ENCODE peak calls at places on chromosomes 7 and 10, in five cellular contexts. T, V, N, M and J are unnamed samples.

GRCh38 chr10:132534348-132535064 is 3.1 kb upstream of the INPP5A start:
- DNase-seq in N (no peak), V (no peak), M (no peak), T (no peak), J (no peak)

GRCh38 chr10:119550802-119551201 is 8.3 kb upstream of the RGS10 start:
- DNase-seq in V (no peak), T (no peak), N (no peak), M (no peak), J (no peak)

GRCh38 chr7:128170461-128170860 is 70.6 kb upstream of the LEP start:
- DNase-seq in N (no peak), M (no peak), T (no peak), V (no peak), J (no peak)

GRCh38 chr7:47719675-47720074 is 137.8 kb upstream of the TNS3 start:
- DNase-seq in V (no peak), N (no peak), M (no peak), T (no peak), J (no peak)

GRCh38 chr7:55158983-55159382 is 140.2 kb downstream of the EGFR start:
- DNase-seq in V (no peak), N (no peak), M (no peak), T (no peak), J (no peak)

GRCh38 chr7:140610204-140611165 is 30.1 kb downstream of the DENND2A start:
- DNase-seq in N (no peak), M (peak), V (no peak), T (no peak), J (no peak)

GRCh38 chr7:121385800-121386179 is 10.3 kb downstream of the FAM3C start:
- DNase-seq in V (no peak), N (peak), M (peak), T (no peak), J (no peak)

GRCh38 chr10:129759214-129760002 is 204.7 kb downstream of the EBF3 start:
- DNase-seq in T (no peak), N (no peak), V (no peak), M (no peak), J (no peak)

GRCh38 chr7:142501434-142501833 is 243.6 kb upstream of the PRSS58 start:
- DNase-seq in M (no peak), V (no peak), N (no peak), T (no peak), J (no peak)

GRCh38 chr7:155052982-155053381 is 17.1 kb upstream of the HTR5A start:
- DNase-seq in T (no peak), M (no peak), V (no peak), N (no peak), J (no peak)

GRCh38 chr10:104622598-104623209 is 18.4 kb upstream of the SORCS3 start:
- DNase-seq in T (peak), M (peak), N (no peak), V (no peak), J (no peak)

GRCh38 chr10:3948843-3949242 is 163.8 kb upstream of the KLF6 start:
- DNase-seq in V (peak), M (no peak), T (peak), N (no peak), J (peak)

GRCh38 chr7:92697414-92697813 is 107.2 kb upstream of the FAM133B start:
- DNase-seq in T (no peak), N (no peak), M (no peak), V (peak), J (no peak)

GRCh38 chr7:126026421-126027088 is 1096.9 kb upstream of the POT1 start:
- DNase-seq in N (no peak), T (peak), M (peak), V (peak), J (peak)

GRCh38 chr10:33542747-33543505 is 208.5 kb upstream of the NRP1 start:
- DNase-seq in N (no peak), V (peak), M (no peak), T (no peak), J (no peak)

GRCh38 chr7:25830986-25831558 is 320.9 kb upstream of the NFE2L3 start:
- DNase-seq in T (no peak), M (no peak), N (no peak), V (no peak), J (no peak)

GRCh38 chr10:11444148-11444516 is 167.3 kb downstream of the USP6NL start:
- DNase-seq in N (no peak), T (no peak), M (no peak), V (no peak), J (no peak)

GRCh38 chr7:101378808-101379207 is 16.1 kb downstream of the COL26A1 start:
- DNase-seq in M (peak), V (peak), T (no peak), N (no peak), J (no peak)

GRCh38 chr7:157211710-157212109 is 73.0 kb downstream of the UBE3C start:
- DNase-seq in N (peak), M (peak), V (peak), T (no peak), J (peak)

GRCh38 chr7:93902777-93903423 is 3.5 kb upstream of the GNGT1 start:
- DNase-seq in N (peak), M (peak), V (peak), T (peak), J (peak)

GRCh38 chr7:11517853-11518252 is 314.1 kb downstream of the THSD7A start:
- DNase-seq in V (no peak), T (no peak), N (no peak), M (no peak), J (no peak)

GRCh38 chr7:73976761-73977625 is 51.0 kb upstream of the ELN start:
- DNase-seq in T (no peak), N (no peak), M (peak), V (no peak), J (no peak)

GRCh38 chr10:127922675-127923366 is 15.9 kb downstream of the PTPRE start:
- DNase-seq in N (no peak), M (no peak), T (no peak), V (peak), J (no peak)

GRCh38 chr7:111528331-111528730 is 34.0 kb downstream of the IMMP2L start:
- DNase-seq in N (no peak), V (no peak), M (no peak), T (no peak), J (no peak)